ENCODE peak calls at places on chromosomes 11 and 22, in nine cellular contexts. One of them, this sample, is unnamed.

GRCh38 chr22:36010913-36011312 is 17.7 kb downstream of the RBFOX2 start:
- DNase-seq in OCI-LY7: no peak
- DNase-seq in SK-N-SH: peak; percentile 66
- DNase-seq in GM23338: no peak
- DNase-seq in hepatocyte: no peak
- DNase-seq in GM23248: peak; percentile 90
- DNase-seq in PC-3: peak; percentile 27
- DNase-seq in MM.1S: no peak
- DNase-seq in HCT116: no peak
- DNase-seq in this sample: no peak

GRCh38 chr22:17915188-17915587 is 109.2 kb downstream of the MICAL3 start:
- DNase-seq in GM23248: no peak
- DNase-seq in MM.1S: no peak
- DNase-seq in OCI-LY7: no peak
- DNase-seq in GM23338: no peak
- DNase-seq in hepatocyte: no peak
- DNase-seq in PC-3: no peak
- DNase-seq in HCT116: no peak
- DNase-seq in SK-N-SH: no peak
- DNase-seq in this sample: no peak

GRCh38 chr22:17774928-17775675 is 833 bp upstream of the BID start:
- DNase-seq in GM23338: no peak
- DNase-seq in HCT116: no peak
- DNase-seq in hepatocyte: no peak
- DNase-seq in PC-3: no peak
- DNase-seq in OCI-LY7: no peak
- DNase-seq in GM23248: no peak
- DNase-seq in SK-N-SH: no peak
- DNase-seq in MM.1S: no peak
- DNase-seq in this sample: no peak

GRCh38 chr11:128336203-128336602 is 251.2 kb downstream of the ETS1 start:
- DNase-seq in SK-N-SH: no peak
- DNase-seq in OCI-LY7: no peak
- DNase-seq in PC-3: peak; percentile 98
- DNase-seq in MM.1S: no peak
- DNase-seq in hepatocyte: peak; percentile 23
- DNase-seq in HCT116: no peak
- DNase-seq in GM23248: peak; percentile 58
- DNase-seq in GM23338: no peak
- DNase-seq in this sample: peak; percentile 98

GRCh38 chr11:71451596-71452353 is 1.2 kb upstream of the NADSYN1 start:
- DNase-seq in SK-N-SH: no peak
- DNase-seq in GM23338: peak; percentile 84
- DNase-seq in hepatocyte: peak; percentile 30
- DNase-seq in GM23248: no peak
- DNase-seq in HCT116: no peak
- DNase-seq in OCI-LY7: peak; percentile 57
- DNase-seq in PC-3: peak; percentile 44
- DNase-seq in MM.1S: no peak
- DNase-seq in this sample: peak; percentile 34

GRCh38 chr22:30202531-30203006 is 44.0 kb downstream of the LIF start:
- DNase-seq in OCI-LY7: no peak
- DNase-seq in hepatocyte: peak; percentile 52
- DNase-seq in MM.1S: no peak
- DNase-seq in SK-N-SH: no peak
- DNase-seq in HCT116: no peak
- DNase-seq in GM23338: no peak
- DNase-seq in PC-3: peak; percentile 78
- DNase-seq in GM23248: peak; percentile 69
- DNase-seq in this sample: peak; percentile 61

GRCh38 chr22:43159484-43160178 is 8.3 kb downstream of the TSPO start:
- DNase-seq in PC-3: no peak
- DNase-seq in GM23338: peak; percentile 76
- DNase-seq in GM23248: peak; percentile 52
- DNase-seq in hepatocyte: no peak
- DNase-seq in SK-N-SH: peak; percentile 45
- DNase-seq in MM.1S: no peak
- DNase-seq in OCI-LY7: no peak
- DNase-seq in HCT116: no peak
- DNase-seq in this sample: peak; percentile 23

GRCh38 chr11:119683783-119684182 is 45.2 kb downstream of the NECTIN1 start:
- DNase-seq in MM.1S: peak; percentile 47
- DNase-seq in SK-N-SH: no peak
- DNase-seq in GM23338: no peak
- DNase-seq in OCI-LY7: no peak
- DNase-seq in HCT116: no peak
- DNase-seq in GM23248: no peak
- DNase-seq in hepatocyte: peak; percentile 39
- DNase-seq in PC-3: peak; percentile 63
- DNase-seq in this sample: peak; percentile 54

GRCh38 chr11:65116370-65117205 is 913 bp downstream of the ZNHIT2 start:
- DNase-seq in SK-N-SH: peak; percentile 58
- DNase-seq in GM23248: peak; percentile 96
- DNase-seq in hepatocyte: peak; percentile 58
- DNase-seq in HCT116: no peak
- DNase-seq in OCI-LY7: peak; percentile 55
- DNase-seq in PC-3: peak; percentile 57
- DNase-seq in GM23338: peak; percentile 67
- DNase-seq in MM.1S: peak; percentile 65
- DNase-seq in this sample: peak; percentile 59

GRCh38 chr11:17386331-17387084 is 2.0 kb downstream of the KCNJ11 start:
- DNase-seq in GM23248: peak; percentile 69
- DNase-seq in MM.1S: peak; percentile 78
- DNase-seq in HCT116: peak; percentile 18
- DNase-seq in GM23338: peak; percentile 73
- DNase-seq in OCI-LY7: peak; percentile 69
- DNase-seq in hepatocyte: peak; percentile 74
- DNase-seq in PC-3: peak; percentile 62
- DNase-seq in SK-N-SH: peak; percentile 74
- DNase-seq in this sample: no peak

GRCh38 chr11:126328938-126329643 is 25.2 kb downstream of the DCPS start:
- DNase-seq in MM.1S: no peak
- DNase-seq in GM23248: no peak
- DNase-seq in HCT116: no peak
- DNase-seq in OCI-LY7: no peak
- DNase-seq in PC-3: no peak
- DNase-seq in GM23338: no peak
- DNase-seq in SK-N-SH: no peak
- DNase-seq in hepatocyte: no peak
- DNase-seq in this sample: no peak

GRCh38 chr11:12810497-12810896 is 136.3 kb downstream of the TEAD1 start:
- DNase-seq in MM.1S: no peak
- DNase-seq in GM23338: no peak
- DNase-seq in SK-N-SH: no peak
- DNase-seq in OCI-LY7: no peak
- DNase-seq in hepatocyte: no peak
- DNase-seq in GM23248: peak; percentile 67
- DNase-seq in HCT116: no peak
- DNase-seq in PC-3: no peak
- DNase-seq in this sample: no peak

GRCh38 chr11:66851698-66852465 is 5.0 kb upstream of the LRFN4 start:
- DNase-seq in SK-N-SH: peak; percentile 31
- DNase-seq in HCT116: no peak
- DNase-seq in hepatocyte: no peak
- DNase-seq in GM23248: peak; percentile 22
- DNase-seq in MM.1S: peak; percentile 45
- DNase-seq in GM23338: peak; percentile 78
- DNase-seq in OCI-LY7: peak; percentile 70
- DNase-seq in PC-3: no peak
- DNase-seq in this sample: no peak

GRCh38 chr11:71209656-71210055 is 42.7 kb downstream of the SHANK2 start:
- DNase-seq in SK-N-SH: no peak
- DNase-seq in hepatocyte: no peak
- DNase-seq in PC-3: no peak
- DNase-seq in OCI-LY7: no peak
- DNase-seq in HCT116: no peak
- DNase-seq in GM23338: no peak
- DNase-seq in GM23248: no peak
- DNase-seq in MM.1S: no peak
- DNase-seq in this sample: no peak

GRCh38 chr11:11538277-11538960 is 83.4 kb downstream of the GALNT18 start:
- DNase-seq in GM23338: no peak
- DNase-seq in GM23248: no peak
- DNase-seq in SK-N-SH: peak; percentile 77
- DNase-seq in PC-3: no peak
- DNase-seq in hepatocyte: peak; percentile 30
- DNase-seq in HCT116: no peak
- DNase-seq in OCI-LY7: no peak
- DNase-seq in MM.1S: no peak
- DNase-seq in this sample: no peak

GRCh38 chr11:63814383-63814736 is 1.1 kb downstream of the SPINDOC start:
- DNase-seq in GM23338: no peak
- DNase-seq in MM.1S: no peak
- DNase-seq in PC-3: peak; percentile 16
- DNase-seq in OCI-LY7: peak; percentile 67
- DNase-seq in HCT116: no peak
- DNase-seq in GM23248: no peak
- DNase-seq in hepatocyte: peak; percentile 18
- DNase-seq in SK-N-SH: no peak
- DNase-seq in this sample: no peak

GRCh38 chr11:4881860-4882500 is at the start of gene OR51T1:
- DNase-seq in HCT116: no peak
- DNase-seq in PC-3: no peak
- DNase-seq in hepatocyte: no peak
- DNase-seq in SK-N-SH: no peak
- DNase-seq in GM23248: no peak
- DNase-seq in OCI-LY7: no peak
- DNase-seq in GM23338: no peak
- DNase-seq in MM.1S: no peak
- DNase-seq in this sample: no peak

GRCh38 chr22:30294066-30294465 is 4.8 kb upstream of the CASTOR1 start:
- DNase-seq in SK-N-SH: no peak
- DNase-seq in MM.1S: no peak
- DNase-seq in HCT116: no peak
- DNase-seq in GM23338: no peak
- DNase-seq in hepatocyte: no peak
- DNase-seq in PC-3: no peak
- DNase-seq in GM23248: no peak
- DNase-seq in OCI-LY7: no peak
- DNase-seq in this sample: no peak

GRCh38 chr11:13769188-13769587 is 100.7 kb downstream of the FAR1 start:
- DNase-seq in MM.1S: no peak
- DNase-seq in GM23248: no peak
- DNase-seq in hepatocyte: no peak
- DNase-seq in PC-3: no peak
- DNase-seq in GM23338: no peak
- DNase-seq in OCI-LY7: no peak
- DNase-seq in SK-N-SH: no peak
- DNase-seq in HCT116: no peak
- DNase-seq in this sample: no peak

GRCh38 chr11:61949169-61950034 is 749 bp upstream of the BEST1 start:
- DNase-seq in MM.1S: peak; percentile 26
- DNase-seq in SK-N-SH: peak; percentile 93
- DNase-seq in hepatocyte: peak; percentile 87
- DNase-seq in GM23338: peak; percentile 88
- DNase-seq in GM23248: peak; percentile 93
- DNase-seq in HCT116: peak; percentile 81
- DNase-seq in OCI-LY7: peak; percentile 71
- DNase-seq in PC-3: no peak
- DNase-seq in this sample: no peak

GRCh38 chr11:116231540-116231939 is 541.2 kb downstream of the BUD13 start:
- DNase-seq in hepatocyte: no peak
- DNase-seq in PC-3: no peak
- DNase-seq in GM23338: no peak
- DNase-seq in HCT116: no peak
- DNase-seq in MM.1S: no peak
- DNase-seq in SK-N-SH: no peak
- DNase-seq in GM23248: no peak
- DNase-seq in OCI-LY7: no peak
- DNase-seq in this sample: no peak

DNA sequence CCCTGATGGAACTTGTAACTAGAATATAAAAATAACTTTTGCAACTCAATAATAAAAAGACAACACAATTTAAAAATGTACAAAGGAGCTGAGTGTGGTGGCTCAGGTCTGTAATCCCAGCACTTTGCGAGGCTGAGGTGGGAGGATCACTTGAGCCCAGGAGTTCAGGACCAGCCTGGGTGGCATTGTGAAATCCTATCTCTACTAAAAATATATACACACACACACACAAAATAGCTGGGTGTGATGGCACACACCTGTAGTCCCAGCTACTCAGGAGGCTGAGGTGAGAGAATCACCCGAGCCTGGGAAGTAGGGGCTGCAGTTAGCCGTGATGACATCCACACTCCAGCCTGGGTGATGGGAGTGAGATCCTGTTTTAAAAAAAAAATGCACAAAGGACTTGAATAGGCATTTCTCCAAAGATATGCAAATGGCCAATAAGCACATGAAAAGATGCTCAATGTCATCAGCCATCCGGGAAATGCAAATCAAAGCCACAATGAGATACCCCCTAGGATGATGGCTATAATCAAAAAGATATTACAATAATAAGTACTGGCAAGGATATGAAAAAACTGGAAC is 59.9 kb upstream of the SEPTIN5 start:
- DNase-seq in PC-3: no peak
- DNase-seq in GM23338: peak; percentile 18
- DNase-seq in OCI-LY7: no peak
- DNase-seq in SK-N-SH: no peak
- DNase-seq in hepatocyte: no peak
- DNase-seq in GM23248: no peak
- DNase-seq in HCT116: no peak
- DNase-seq in MM.1S: no peak
- DNase-seq in this sample: no peak
- H3K4me1 ChIP-seq in PC-3: no peaks in the 10 kb centered on the region
- H3K4me1 ChIP-seq in GM23338: peaks cover 20% of the 10 kb centered on the region
- H3K4me1 ChIP-seq in OCI-LY7: no peaks in the 10 kb centered on the region
- H3K4me1 ChIP-seq in SK-N-SH: no peaks in the 10 kb centered on the region
- H3K4me1 ChIP-seq in hepatocyte: no peaks in the 10 kb centered on the region
- H3K4me1 ChIP-seq in GM23248: no peaks in the 10 kb centered on the region
- H3K4me1 ChIP-seq in HCT116: no peaks in the 10 kb centered on the region
- H3K4me1 ChIP-seq in MM.1S: no peaks in the 10 kb centered on the region
- H3K4me1 ChIP-seq in this sample: no peaks in the 10 kb centered on the region

GRCh38 chr11:57001674-57002401 is 13.1 kb downstream of the OR5AK2 start:
- DNase-seq in OCI-LY7: no peak
- DNase-seq in hepatocyte: no peak
- DNase-seq in GM23338: peak; percentile 39
- DNase-seq in GM23248: peak; percentile 14
- DNase-seq in HCT116: no peak
- DNase-seq in PC-3: peak; percentile 40
- DNase-seq in MM.1S: no peak
- DNase-seq in SK-N-SH: no peak
- DNase-seq in this sample: no peak
- H3K9me2 ChIP-seq in OCI-LY7: no peaks in the 10 kb centered on the region
- H3K9me2 ChIP-seq in hepatocyte: no peaks in the 10 kb centered on the region
- H3K9me2 ChIP-seq in GM23338: no peaks in the 10 kb centered on the region
- H3K9me2 ChIP-seq in GM23248: no peaks in the 10 kb centered on the region
- H3K9me2 ChIP-seq in HCT116: no peaks in the 10 kb centered on the region
- H3K9me2 ChIP-seq in PC-3: no peaks in the 10 kb centered on the region
- H3K9me2 ChIP-seq in MM.1S: no peaks in the 10 kb centered on the region
- H3K9me2 ChIP-seq in SK-N-SH: no peaks in the 10 kb centered on the region
- H3K9me2 ChIP-seq in this sample: no peaks in the 10 kb centered on the region

GRCh38 chr11:69048056-69048717 is 545 bp upstream of the TPCN2 start:
- DNase-seq in OCI-LY7: no peak
- DNase-seq in hepatocyte: no peak
- DNase-seq in GM23338: peak; percentile 28
- DNase-seq in PC-3: peak; percentile 20
- DNase-seq in SK-N-SH: no peak
- DNase-seq in GM23248: no peak
- DNase-seq in MM.1S: no peak
- DNase-seq in HCT116: no peak
- DNase-seq in this sample: no peak
- H3K27ac ChIP-seq in OCI-LY7: peak overlapping the region; percentile 60
- H3K27ac ChIP-seq in hepatocyte: no peak overlapping the region
- H3K27ac ChIP-seq in GM23338: peak overlapping the region; percentile 26
- H3K27ac ChIP-seq in PC-3: peak overlapping the region; percentile 6
- H3K27ac ChIP-seq in SK-N-SH: peak overlapping the region; percentile 65
- H3K27ac ChIP-seq in GM23248: peak overlapping the region; percentile 18
- H3K27ac ChIP-seq in MM.1S: no peak overlapping the region
- H3K27ac ChIP-seq in HCT116: no peak overlapping the region
- H3K27ac ChIP-seq in this sample: no peak overlapping the region

GRCh38 chr22:48081281-48081680 is 1318.8 kb downstream of the TBC1D22A start:
- DNase-seq in SK-N-SH: no peak
- DNase-seq in GM23248: no peak
- DNase-seq in GM23338: no peak
- DNase-seq in OCI-LY7: no peak
- DNase-seq in PC-3: no peak
- DNase-seq in MM.1S: no peak
- DNase-seq in HCT116: no peak
- DNase-seq in hepatocyte: no peak
- DNase-seq in this sample: no peak
- H3K4me1 ChIP-seq in SK-N-SH: no peaks in the 10 kb centered on the region
- H3K4me1 ChIP-seq in GM23248: no peaks in the 10 kb centered on the region
- H3K4me1 ChIP-seq in GM23338: no peaks in the 10 kb centered on the region
- H3K4me1 ChIP-seq in OCI-LY7: peaks cover 78% of the 10 kb centered on the region
- H3K4me1 ChIP-seq in PC-3: no peaks in the 10 kb centered on the region
- H3K4me1 ChIP-seq in MM.1S: peaks cover 32% of the 10 kb centered on the region
- H3K4me1 ChIP-seq in HCT116: no peaks in the 10 kb centered on the region
- H3K4me1 ChIP-seq in hepatocyte: no peaks in the 10 kb centered on the region
- H3K4me1 ChIP-seq in this sample: no peaks in the 10 kb centered on the region